ENCODE peak calls at places on chromosomes 7 and 10, in nine cellular contexts. S, E, N, C, O, L, B, P and H are unnamed samples.

GRCh38 chr7:120554960-120555571 is 282.1 kb downstream of the KCND2 start:
- DNase-seq in S (peak), E (no peak), N (no peak), C (peak), O (peak), L (no peak), B (peak), P (peak), H (peak)

GRCh38 chr7:33591481-33591880 is 313.9 kb upstream of the BMPER start:
- DNase-seq in S (no peak), E (no peak), N (no peak), C (no peak), O (no peak), L (no peak), B (no peak), P (no peak), H (no peak)

GRCh38 chr10:49089789-49090595 is 25.3 kb downstream of the VSTM4 start:
- DNase-seq in S (no peak), E (no peak), N (no peak), C (no peak), O (no peak), L (no peak), B (no peak), P (no peak), H (no peak)

GRCh38 chr7:659996-660395 is 66.5 kb upstream of the DNAAF5 start:
- DNase-seq in S (no peak), E (no peak), N (no peak), C (no peak), O (no peak), L (no peak), B (no peak), P (no peak), H (no peak)

GRCh38 chr10:50397312-50398140 is 146.2 kb upstream of the ASAH2 start:
- DNase-seq in S (no peak), E (no peak), N (no peak), C (no peak), O (no peak), L (no peak), B (no peak), P (no peak), H (no peak)

GRCh38 chr7:30699706-30700495 is 17.6 kb upstream of the CRHR2 start:
- DNase-seq in S (no peak), E (no peak), N (no peak), C (no peak), O (no peak), L (no peak), B (no peak), P (peak), H (no peak)

GRCh38 chr10:86958109-86958830 is at the start of gene SNCG:
- DNase-seq in S (no peak), E (peak), N (no peak), C (no peak), O (no peak), L (no peak), B (no peak), P (peak), H (no peak)

GRCh38 chr10:14645239-14645960 is 129.3 kb downstream of the FAM107B start:
- DNase-seq in S (no peak), E (no peak), N (no peak), C (no peak), O (no peak), L (no peak), B (no peak), P (no peak), H (no peak)

GRCh38 chr7:157464111-157464970 is 127.5 kb downstream of the DNAJB6 start:
- DNase-seq in S (no peak), E (no peak), N (peak), C (no peak), O (peak), L (no peak), B (no peak), P (no peak), H (no peak)

GRCh38 chr10:24128066-24128751 is 80.7 kb upstream of the KIAA1217 start:
- DNase-seq in S (no peak), E (no peak), N (no peak), C (no peak), O (no peak), L (no peak), B (no peak), P (no peak), H (no peak)

GRCh38 chr10:48224979-48225560 is 49.4 kb downstream of the FRMPD2 start:
- DNase-seq in S (no peak), E (no peak), N (no peak), C (no peak), O (no peak), L (no peak), B (no peak), P (peak), H (no peak)

GRCh38 chr7:79555571-79555970 is 102.1 kb upstream of the MAGI2 start:
- DNase-seq in S (no peak), E (no peak), N (no peak), C (no peak), O (no peak), L (no peak), B (no peak), P (no peak), H (no peak)

GRCh38 chr10:24277771-24278518 is 69.0 kb downstream of the KIAA1217 start:
- DNase-seq in S (no peak), E (no peak), N (no peak), C (no peak), O (no peak), L (no peak), B (no peak), P (no peak), H (no peak)

GRCh38 chr7:132065973-132066611 is 509.7 kb upstream of the PODXL start:
- DNase-seq in S (no peak), E (no peak), N (no peak), C (no peak), O (peak), L (no peak), B (no peak), P (no peak), H (no peak)